ENCODE peak calls at places on chromosome 15, in five cellular contexts. One of them, this sample, is unnamed.

GRCh38 chr15:89326316-89326715 is 8.3 kb downstream of the POLG start:
- DNase-seq in amygdala: no peak
- DNase-seq in right cardiac atrium: no peak
- DNase-seq in GM06990: no peak
- DNase-seq in lower leg skin: peak
- DNase-seq in this sample: no peak

GRCh38 chr15:66654718-66655375 is 47.2 kb upstream of the SMAD6 start:
- DNase-seq in lower leg skin: no peak
- DNase-seq in right cardiac atrium: peak
- DNase-seq in GM06990: no peak
- DNase-seq in amygdala: no peak
- DNase-seq in this sample: no peak

GRCh38 chr15:79157631-79158592 is 67.3 kb upstream of the RASGRF1 start:
- DNase-seq in amygdala: no peak
- DNase-seq in right cardiac atrium: no peak
- DNase-seq in lower leg skin: no peak
- DNase-seq in GM06990: no peak
- DNase-seq in this sample: no peak

GRCh38 chr15:98177950-98178848 is 217.7 kb downstream of the ARRDC4 start:
- DNase-seq in right cardiac atrium: no peak
- DNase-seq in lower leg skin: no peak
- DNase-seq in GM06990: no peak
- DNase-seq in amygdala: no peak
- DNase-seq in this sample: no peak

GRCh38 chr15:82298520-82298919 is 35.9 kb downstream of the SAXO2 start:
- DNase-seq in GM06990: no peak
- DNase-seq in lower leg skin: no peak
- DNase-seq in amygdala: no peak
- DNase-seq in right cardiac atrium: no peak
- DNase-seq in this sample: no peak

GRCh38 chr15:38398134-38398533 is 55.8 kb upstream of the FAM98B start:
- DNase-seq in right cardiac atrium: no peak
- DNase-seq in lower leg skin: no peak
- DNase-seq in amygdala: no peak
- DNase-seq in GM06990: no peak
- DNase-seq in this sample: no peak

GRCh38 chr15:78455749-78456148 is 17.7 kb downstream of the IREB2 start:
- DNase-seq in lower leg skin: no peak
- DNase-seq in right cardiac atrium: no peak
- DNase-seq in amygdala: no peak
- DNase-seq in GM06990: no peak
- DNase-seq in this sample: no peak

GRCh38 chr15:42608767-42609488 is 33.5 kb downstream of the STARD9 start:
- DNase-seq in amygdala: no peak
- DNase-seq in lower leg skin: no peak
- DNase-seq in right cardiac atrium: no peak
- DNase-seq in GM06990: no peak
- DNase-seq in this sample: no peak

GRCh38 chr15:100849021-100849831 is 30.4 kb upstream of the ALDH1A3 start:
- DNase-seq in amygdala: peak
- DNase-seq in GM06990: peak
- DNase-seq in lower leg skin: peak
- DNase-seq in right cardiac atrium: peak
- DNase-seq in this sample: no peak

GRCh38 chr15:97706059-97706458 is 254.4 kb upstream of the ARRDC4 start:
- DNase-seq in right cardiac atrium: no peak
- DNase-seq in amygdala: no peak
- DNase-seq in GM06990: no peak
- DNase-seq in lower leg skin: no peak
- DNase-seq in this sample: no peak

GRCh38 chr15:48869966-48870365 is 8.0 kb upstream of the EID1 start:
- DNase-seq in lower leg skin: no peak
- DNase-seq in right cardiac atrium: no peak
- DNase-seq in amygdala: no peak
- DNase-seq in GM06990: no peak
- DNase-seq in this sample: no peak

GRCh38 chr15:60219841-60220240 is 177.9 kb downstream of the ANXA2 start:
- DNase-seq in right cardiac atrium: no peak
- DNase-seq in lower leg skin: no peak
- DNase-seq in amygdala: no peak
- DNase-seq in GM06990: no peak
- DNase-seq in this sample: no peak

GRCh38 chr15:68819451-68820204 is 1.1 kb downstream of the ANP32A start:
- DNase-seq in GM06990: peak
- DNase-seq in lower leg skin: peak
- DNase-seq in right cardiac atrium: peak
- DNase-seq in amygdala: peak
- DNase-seq in this sample: no peak

GRCh38 chr15:75058127-75058905 is 34.9 kb downstream of the PPCDC start:
- DNase-seq in lower leg skin: peak
- DNase-seq in right cardiac atrium: no peak
- DNase-seq in GM06990: no peak
- DNase-seq in amygdala: no peak
- DNase-seq in this sample: no peak

GRCh38 chr15:53448215-53449001 is 311.1 kb downstream of the WDR72 start:
- DNase-seq in lower leg skin: no peak
- DNase-seq in right cardiac atrium: no peak
- DNase-seq in amygdala: no peak
- DNase-seq in GM06990: no peak
- DNase-seq in this sample: no peak

GRCh38 chr15:78740904-78741274 is 70.4 kb downstream of the ADAMTS7 start:
- DNase-seq in right cardiac atrium: no peak
- DNase-seq in amygdala: no peak
- DNase-seq in lower leg skin: peak
- DNase-seq in GM06990: no peak
- DNase-seq in this sample: no peak

GRCh38 chr15:100372695-100373036 is 30.9 kb upstream of the ADAMTS17 start:
- DNase-seq in GM06990: no peak
- DNase-seq in lower leg skin: peak
- DNase-seq in right cardiac atrium: peak
- DNase-seq in amygdala: no peak
- DNase-seq in this sample: no peak

GRCh38 chr15:74863239-74864056 is 9.7 kb downstream of the SCAMP2 start:
- DNase-seq in lower leg skin: no peak
- DNase-seq in right cardiac atrium: no peak
- DNase-seq in amygdala: no peak
- DNase-seq in GM06990: no peak
- DNase-seq in this sample: no peak

GRCh38 chr15:63292771-63293170 is 15.4 kb downstream of the APH1B start:
- DNase-seq in lower leg skin: no peak
- DNase-seq in GM06990: peak
- DNase-seq in amygdala: no peak
- DNase-seq in right cardiac atrium: no peak
- DNase-seq in this sample: no peak

GRCh38 chr15:64634576-64635485 is 140.6 kb downstream of the RBPMS2 start:
- DNase-seq in lower leg skin: no peak
- DNase-seq in GM06990: peak
- DNase-seq in right cardiac atrium: no peak
- DNase-seq in amygdala: no peak
- DNase-seq in this sample: no peak

GRCh38 chr15:57920916-57921315 is 144.6 kb downstream of the ALDH1A2 start:
- DNase-seq in amygdala: no peak
- DNase-seq in GM06990: no peak
- DNase-seq in lower leg skin: no peak
- DNase-seq in right cardiac atrium: no peak
- DNase-seq in this sample: no peak

GRCh38 chr15:82231842-82232241 is 30.7 kb downstream of the EFL1 start:
- DNase-seq in lower leg skin: no peak
- DNase-seq in GM06990: no peak
- DNase-seq in amygdala: no peak
- DNase-seq in right cardiac atrium: no peak
- DNase-seq in this sample: no peak

GRCh38 chr15:85099195-85099803 is 117.6 kb downstream of the PDE8A start:
- DNase-seq in right cardiac atrium: no peak
- DNase-seq in lower leg skin: no peak
- DNase-seq in amygdala: no peak
- DNase-seq in GM06990: no peak
- DNase-seq in this sample: no peak

This sample was measured in CD14-positive monocyte.